ENCODE peak calls at places on chromosomes 2 and 18, in seven cellular contexts. Q, F, Z, O, L, C and A are unnamed samples.

GRCh38 chr18:48133675-48134251 is 203.3 kb upstream of the SMAD2 start:
- DNase-seq in Z (peak), L (peak), C (no peak), O (no peak), Q (no peak), F (peak), A (peak)

GRCh38 chr2:222797871-222798270 is 63.0 kb upstream of the ACSL3 start:
- DNase-seq in Z (no peak), O (no peak), Q (no peak), C (no peak), L (no peak), F (no peak), A (no peak)

GRCh38 chr2:61689526-61689925 is 151.4 kb upstream of the XPO1 start:
- DNase-seq in O (no peak), C (no peak), Z (no peak), L (no peak), F (no peak), Q (no peak), A (no peak)

GRCh38 chr2:160390544-160391258 is 102.9 kb downstream of the RBMS1 start:
- DNase-seq in C (no peak), L (no peak), O (no peak), Q (no peak), F (no peak), Z (no peak), A (no peak)

GRCh38 chr18:50687491-50687890 is 127.6 kb downstream of the MAPK4 start:
- DNase-seq in O (no peak), Q (no peak), L (no peak), Z (no peak), C (no peak), F (peak), A (no peak)

GRCh38 chr2:23900927-23901322 is 26.0 kb downstream of the ATAD2B start:
- DNase-seq in L (peak), C (peak), Q (no peak), Z (peak), O (no peak), F (no peak), A (peak)

GRCh38 chr2:230942371-230942770 is 17.3 kb upstream of the GPR55 start:
- DNase-seq in Q (no peak), F (no peak), Z (no peak), C (no peak), O (no peak), L (no peak), A (no peak)

GRCh38 chr2:174868916-174869315 is 104.6 kb upstream of the CHRNA1 start:
- DNase-seq in F (no peak), L (no peak), Z (no peak), Q (no peak), O (no peak), C (no peak), A (no peak)

GRCh38 chr2:183010112-183010511 is 28.1 kb downstream of the NCKAP1 start:
- DNase-seq in Z (peak), O (peak), C (peak), Q (no peak), F (no peak), L (no peak), A (no peak)

GRCh38 chr2:20110383-20110782 is 59.0 kb upstream of the LAPTM4A start:
- DNase-seq in F (no peak), O (no peak), Z (no peak), L (no peak), Q (no peak), C (no peak), A (no peak)

GRCh38 chr2:219331560-219332213 is 857 bp downstream of the RESP18 start:
- DNase-seq in O (peak), Q (no peak), F (no peak), L (no peak), Z (peak), C (peak), A (no peak)

GRCh38 chr2:235053649-235054048 is 101.8 kb downstream of the SH3BP4 start:
- DNase-seq in L (peak), F (no peak), O (no peak), Q (no peak), Z (no peak), C (no peak), A (no peak)

GRCh38 chr2:44902767-44903166 is 38.7 kb upstream of the SIX3 start:
- DNase-seq in L (no peak), Q (no peak), Z (no peak), C (no peak), F (no peak), O (no peak), A (no peak)

GRCh38 chr2:158459161-158460003 is 2.6 kb downstream of the PKP4 start:
- DNase-seq in Z (no peak), O (no peak), F (no peak), Q (no peak), C (no peak), L (no peak), A (no peak)

GRCh38 chr2:20350753-20351554 is at the start of gene PUM2:
- DNase-seq in O (peak), C (peak), Q (peak), L (peak), F (peak), Z (peak), A (peak)

DNA sequence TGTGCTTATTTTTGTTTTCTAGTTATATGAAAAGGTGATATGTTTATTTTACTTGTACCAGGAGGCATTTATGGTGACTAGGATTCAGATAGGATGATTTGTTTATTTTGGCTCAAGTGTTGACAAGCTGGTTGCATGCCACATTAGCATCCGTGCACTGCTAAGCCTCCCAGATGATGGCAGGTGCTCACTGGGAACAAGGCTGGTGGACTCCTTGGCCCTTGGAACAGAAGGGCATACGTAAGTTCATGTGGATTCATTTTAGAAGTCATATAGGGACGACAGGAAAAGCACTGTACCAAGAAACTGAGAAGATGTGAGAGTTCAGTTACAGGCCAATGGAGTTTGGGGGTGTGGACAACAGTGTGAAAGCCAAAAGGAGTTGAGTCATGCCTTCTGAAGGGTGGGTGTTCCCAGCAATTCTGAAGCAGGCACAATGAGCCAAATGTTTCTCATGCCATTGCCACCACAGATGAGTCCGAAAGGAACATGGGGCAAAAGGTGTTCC is 166.2 kb downstream of the PHLPP1 start:
- DNase-seq in Z (peak), Q (no peak), F (no peak), O (no peak), C (peak), L (no peak), A (no peak)
- H3K4me3 ChIP-seq in Z (no peak), Q (no peak), F (no peak), O (no peak), C (no peak), L (no peak), A (no peak)

DNA sequence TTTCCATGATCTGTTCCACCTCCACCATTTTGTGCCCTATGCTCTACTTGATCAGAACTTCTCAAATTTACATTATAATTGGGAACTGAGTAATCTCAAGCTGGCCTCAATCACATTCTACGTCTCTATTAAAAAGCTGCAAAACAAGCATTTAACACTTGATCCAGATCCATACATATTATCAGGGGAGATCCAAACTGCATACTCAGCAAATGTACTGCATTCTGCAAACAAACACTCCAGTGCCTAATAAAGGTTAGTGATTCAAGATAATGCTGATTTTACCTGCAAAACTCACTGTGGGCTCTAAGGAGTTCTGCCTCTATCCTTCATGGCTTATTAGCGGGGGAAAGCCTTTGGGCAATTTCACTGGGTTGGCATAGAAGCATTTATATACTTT is 40.3 kb downstream of the GALNT14 start:
- DNase-seq in L (no peak), Z (no peak), O (no peak), Q (no peak), C (no peak), F (no peak), A (no peak)
- H3K4me3 ChIP-seq in L (no peak), Z (no peak), O (no peak), Q (no peak), C (no peak), F (no peak), A (no peak)

DNA sequence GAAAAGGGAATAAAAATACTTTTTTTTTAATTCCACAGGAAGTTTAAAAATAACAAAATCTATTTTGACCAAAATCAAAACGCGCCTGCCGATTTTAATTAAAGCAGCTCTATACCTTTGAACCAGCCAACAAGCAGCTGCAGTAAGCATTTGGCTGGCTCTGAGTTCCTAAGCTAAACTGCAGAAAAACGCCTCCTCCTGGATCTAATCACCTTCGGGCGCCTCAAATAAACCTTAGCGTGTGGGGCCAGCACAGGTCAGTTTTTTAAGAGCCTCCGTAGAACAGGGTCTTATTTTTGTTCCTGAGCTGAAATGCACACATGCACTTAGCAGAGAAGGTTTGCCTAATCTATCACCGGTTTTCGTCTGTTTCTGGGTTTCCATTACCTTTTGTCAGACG is 64.8 kb upstream of the HNRNPA3 start:
- DNase-seq in Q (no peak), L (no peak), F (no peak), C (no peak), Z (no peak), O (no peak), A (no peak)
- H3K4me3 ChIP-seq in Q (peak), L (no peak), F (no peak), C (no peak), Z (no peak), O (no peak), A (no peak)

DNA sequence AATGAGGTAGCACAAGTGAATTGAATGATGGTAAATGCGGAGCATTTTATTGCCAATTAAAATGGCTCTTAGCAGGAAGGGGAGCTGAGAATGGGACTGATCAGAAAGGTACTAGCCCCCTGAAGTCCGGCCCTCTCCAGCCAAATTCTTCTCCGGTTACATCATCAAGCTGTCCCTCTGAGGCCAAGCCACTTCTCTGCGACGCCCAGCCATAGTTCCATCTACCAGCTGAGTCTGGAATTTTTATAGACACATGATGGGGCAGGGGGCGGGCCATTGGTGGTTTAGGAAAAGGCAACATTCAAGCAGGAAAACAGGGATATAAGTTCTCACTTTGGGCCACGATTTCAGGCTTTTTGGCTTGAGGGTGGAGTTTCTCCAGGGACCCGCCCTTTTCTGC is 22.7 kb downstream of the RPRM start:
- DNase-seq in O (no peak), Q (no peak), L (no peak), Z (no peak), F (no peak), C (no peak), A (no peak)
- H3K4me3 ChIP-seq in O (no peak), Q (no peak), L (no peak), Z (no peak), F (no peak), C (no peak), A (no peak)

GRCh38 chr2:187617925-187618324 is 63.7 kb upstream of the TFPI start:
- DNase-seq in C (no peak), L (no peak), Q (no peak), F (no peak), O (no peak), Z (no peak), A (no peak)
- H3K4me3 ChIP-seq in C (no peak), L (no peak), Q (no peak), F (no peak), O (no peak), Z (no peak), A (no peak)

GRCh38 chr18:2969695-2970094 is 43.2 kb downstream of the LPIN2 start:
- DNase-seq in O (no peak), L (no peak), C (no peak), F (no peak), Q (no peak), Z (no peak), A (no peak)
- H3K4me3 ChIP-seq in O (no peak), L (no peak), C (no peak), F (no peak), Q (peak), Z (no peak), A (no peak)